ENCODE peak calls at places on chromosome 2, in seven cellular contexts. H is epithelial cell of prostate; Q is CD8-positive, alpha-beta memory T cell; T is HEK293T; P is GM19239; J is RWPE1; S is KBM-7. X is an unnamed sample.

GRCh38 chr2:122031544-122032263 is 276.3 kb downstream of the TSN start:
- DNase-seq in S (peak; percentile 89), P (no peak), Q (no peak), H (no peak), J (no peak), T (no peak), X (peak; percentile 24)

GRCh38 chr2:109316091-109316490 is 187.1 kb downstream of the SH3RF3 start:
- DNase-seq in S (no peak), T (no peak), Q (no peak), J (no peak), H (no peak), P (no peak), X (no peak)

GRCh38 chr2:30439879-30440278 is 7.2 kb upstream of the LCLAT1 start:
- DNase-seq in J (no peak), S (no peak), H (no peak), P (no peak), T (no peak), Q (no peak), X (no peak)

GRCh38 chr2:24613154-24613814 is 122.2 kb downstream of the NCOA1 start:
- DNase-seq in T (peak; percentile 31), H (peak; percentile 48), P (peak; percentile 4), Q (peak; percentile 9), S (peak; percentile 54), J (no peak), X (peak; percentile 25)

GRCh38 chr2:16666453-16666801 is 793 bp upstream of the CYRIA start:
- DNase-seq in S (no peak), Q (no peak), J (no peak), P (no peak), H (no peak), T (no peak), X (no peak)

GRCh38 chr2:120904825-120905224 is 169.2 kb downstream of the GLI2 start:
- DNase-seq in J (no peak), S (no peak), P (no peak), Q (no peak), H (no peak), T (no peak), X (no peak)

GRCh38 chr2:109669731-109670130 is 55.6 kb downstream of the SOWAHC start:
- DNase-seq in H (no peak), J (no peak), Q (no peak), S (no peak), P (no peak), T (no peak), X (no peak)

GRCh38 chr2:133993160-133993559 is 260.7 kb upstream of the MGAT5 start:
- DNase-seq in Q (no peak), P (no peak), S (no peak), T (no peak), J (no peak), H (no peak), X (no peak)

GRCh38 chr2:43071629-43072550 is 154.5 kb downstream of the ZFP36L2 start:
- DNase-seq in H (no peak), J (no peak), P (no peak), S (no peak), Q (no peak), T (no peak), X (no peak)

GRCh38 chr2:32484907-32485306 is 128.1 kb downstream of the BIRC6 start:
- DNase-seq in T (no peak), J (peak; percentile 81), P (no peak), S (peak; percentile 75), H (peak; percentile 70), Q (no peak), X (no peak)

GRCh38 chr2:1512321-1513289 is 99.3 kb downstream of the TPO start:
- DNase-seq in Q (no peak), T (no peak), P (no peak), S (no peak), J (no peak), H (no peak), X (no peak)

GRCh38 chr2:165970663-165971062 is 17.1 kb upstream of the TTC21B start:
- DNase-seq in H (no peak), J (no peak), Q (no peak), T (no peak), S (no peak), P (no peak), X (no peak)

GRCh38 chr2:46960618-46961017 is 45.0 kb upstream of the MCFD2 start:
- DNase-seq in P (no peak), H (no peak), J (no peak), T (no peak), Q (no peak), S (no peak), X (no peak)

GRCh38 chr2:173359231-173359630 is 4.6 kb downstream of the CDCA7 start:
- DNase-seq in P (peak; percentile 22), Q (no peak), S (no peak), J (no peak), H (no peak), T (no peak), X (no peak)

GRCh38 chr2:44137872-44138551 is 30.7 kb upstream of the PPM1B start:
- DNase-seq in P (no peak), H (no peak), J (no peak), T (no peak), S (no peak), Q (no peak), X (no peak)

GRCh38 chr2:236578980-236579745 is 9.5 kb downstream of the ACKR3 start:
- DNase-seq in Q (no peak), S (no peak), P (no peak), T (no peak), J (no peak), H (no peak), X (peak; percentile 58)

GRCh38 chr2:6782523-6783061 is 83.1 kb downstream of the CMPK2 start:
- DNase-seq in T (no peak), S (no peak), H (no peak), J (no peak), Q (no peak), P (no peak), X (no peak)

GRCh38 chr2:106782658-106783057 is 103.3 kb downstream of the ST6GAL2 start:
- DNase-seq in Q (no peak), J (no peak), T (no peak), S (no peak), P (no peak), H (no peak), X (no peak)

GRCh38 chr2:24816884-24817283 is 23.7 kb downstream of the CENPO start:
- DNase-seq in T (no peak), Q (no peak), H (no peak), P (no peak), S (no peak), J (no peak), X (no peak)

GRCh38 chr2:46136953-46137352 is 160.3 kb upstream of the EPAS1 start:
- DNase-seq in J (no peak), P (no peak), H (no peak), T (no peak), S (no peak), Q (no peak), X (no peak)

GRCh38 chr2:29376541-29376940 is 261.3 kb downstream of the CLIP4 start:
- DNase-seq in S (no peak), H (no peak), J (no peak), Q (no peak), T (no peak), P (no peak), X (no peak)

GRCh38 chr2:224099846-224100643 is 61.0 kb upstream of the SERPINE2 start:
- DNase-seq in Q (no peak), P (no peak), T (no peak), J (no peak), S (no peak), H (no peak), X (no peak)

GRCh38 chr2:57760448-57760847 is 286.2 kb upstream of the VRK2 start:
- DNase-seq in H (no peak), Q (no peak), J (no peak), T (no peak), P (peak; percentile 19), S (no peak), X (peak; percentile 76)

GRCh38 chr2:37201766-37202165 is 5.5 kb downstream of the CEBPZOS start:
- DNase-seq in J (no peak), Q (peak; percentile 6), T (no peak), S (peak; percentile 29), P (no peak), H (no peak), X (no peak)

GRCh38 chr2:48496867-48497266 is 33.1 kb upstream of the STON1 start:
- DNase-seq in J (no peak), Q (no peak), P (no peak), H (no peak), S (no peak), T (no peak), X (no peak)

GRCh38 chr2:217407466-217407865 is 547.6 kb upstream of the TNP1 start:
- DNase-seq in Q (no peak), P (no peak), S (no peak), H (no peak), T (no peak), J (no peak), X (no peak)

GRCh38 chr2:201618744-201619654 is 24.3 kb downstream of the TMEM237 start:
- DNase-seq in S (no peak), J (peak; percentile 67), H (no peak), Q (no peak), T (no peak), P (no peak), X (no peak)

GRCh38 chr2:47034973-47035609 is 119.5 kb upstream of the MCFD2 start:
- DNase-seq in S (peak; percentile 75), J (no peak), P (peak; percentile 39), Q (no peak), T (no peak), H (no peak), X (no peak)

GRCh38 chr2:201608021-201608420 is 35.3 kb downstream of the TMEM237 start:
- DNase-seq in H (no peak), J (no peak), Q (no peak), T (no peak), S (no peak), P (no peak), X (no peak)

GRCh38 chr2:8475349-8476045 is 206.4 kb upstream of the ID2 start:
- DNase-seq in P (no peak), J (no peak), Q (no peak), T (no peak), H (no peak), S (no peak), X (no peak)

GRCh38 chr2:138632066-138632465 is 130.5 kb downstream of the SPOPL start:
- DNase-seq in Q (no peak), T (no peak), S (no peak), J (peak; percentile 13), P (no peak), H (no peak), X (no peak)

GRCh38 chr2:42928692-42929576 is 136.6 kb upstream of the HAAO start:
- DNase-seq in T (peak; percentile 54), S (peak; percentile 62), Q (no peak), P (no peak), J (no peak), H (no peak), X (no peak)

GRCh38 chr2:14137643-14138042 is 494.9 kb upstream of the LRATD1 start:
- DNase-seq in Q (no peak), J (no peak), T (peak; percentile 22), S (no peak), P (no peak), H (no peak), X (peak; percentile 5)

GRCh38 chr2:233361298-233361697 is 7.0 kb downstream of the DGKD start:
- DNase-seq in J (no peak), P (no peak), H (no peak), T (no peak), Q (no peak), S (no peak), X (no peak)

GRCh38 chr2:134377730-134378129 is 123.9 kb downstream of the MGAT5 start:
- DNase-seq in Q (no peak), T (no peak), J (no peak), H (no peak), P (no peak), S (no peak), X (no peak)

GRCh38 chr2:96116424-96116878 is at the start of gene ADRA2B:
- DNase-seq in H (peak; percentile 10), T (peak; percentile 74), J (peak; percentile 74), P (peak; percentile 83), Q (peak; percentile 63), S (no peak), X (peak; percentile 27)

GRCh38 chr2:224723606-224724217 is 7.5 kb upstream of the CCDC195 start:
- DNase-seq in T (no peak), P (no peak), Q (no peak), J (no peak), H (no peak), S (no peak), X (no peak)

GRCh38 chr2:211881449-211881848 is 657.2 kb downstream of the ERBB4 start:
- DNase-seq in J (no peak), H (no peak), T (no peak), P (no peak), Q (no peak), S (no peak), X (peak; percentile 16)